ENCODE peak calls at places on chromosomes 2 and 18, in ten cellular contexts. L, R, W, V, F, X, C, Q, M and D are unnamed samples.

GRCh38 chr2:167144179-167144898 is 256.1 kb downstream of the XIRP2 start:
- DNase-seq in L (no peak), R (no peak), W (no peak), V (no peak), F (no peak), X (no peak), C (no peak), Q (no peak), M (no peak), D (no peak)

GRCh38 chr2:2010266-2010665 is 266.0 kb upstream of the PXDN start:
- DNase-seq in L (no peak), R (no peak), W (no peak), V (no peak), F (no peak), X (no peak), C (no peak), Q (no peak), M (no peak), D (no peak)

GRCh38 chr2:7792031-7792651 is 874.9 kb downstream of the RNF144A start:
- DNase-seq in L (no peak), R (no peak), W (no peak), V (peak), F (peak), X (peak), C (no peak), Q (no peak), M (no peak), D (peak)

GRCh38 chr18:35143615-35144596 is 96.9 kb upstream of the ZNF397 start:
- DNase-seq in L (peak), R (peak), W (peak), V (peak), F (peak), X (peak), C (peak), Q (peak), M (peak), D (peak)

GRCh38 chr2:130798472-130799221 is 38.1 kb upstream of the ARHGEF4 start:
- DNase-seq in L (peak), R (no peak), W (peak), V (no peak), F (no peak), X (no peak), C (no peak), Q (no peak), M (peak), D (peak)

GRCh38 chr2:210586381-210586780 is 30.0 kb downstream of the CPS1 start:
- DNase-seq in L (no peak), R (no peak), W (no peak), V (no peak), F (no peak), X (no peak), C (no peak), Q (no peak), M (no peak), D (no peak)

GRCh38 chr2:68938938-68939337 is 13.8 kb downstream of the GKN2 start:
- DNase-seq in L (no peak), R (no peak), W (no peak), V (no peak), F (no peak), X (no peak), C (no peak), Q (no peak), M (no peak), D (no peak)

GRCh38 chr2:176106636-176107539 is at the start of gene HOXD11:
- DNase-seq in L (no peak), R (no peak), W (peak), V (no peak), F (no peak), X (peak), C (peak), Q (peak), M (no peak), D (peak)

GRCh38 chr2:42450136-42450535 is 43.6 kb downstream of the KCNG3 start:
- DNase-seq in L (no peak), R (no peak), W (no peak), V (no peak), F (no peak), X (no peak), C (no peak), Q (no peak), M (peak), D (no peak)

DNA sequence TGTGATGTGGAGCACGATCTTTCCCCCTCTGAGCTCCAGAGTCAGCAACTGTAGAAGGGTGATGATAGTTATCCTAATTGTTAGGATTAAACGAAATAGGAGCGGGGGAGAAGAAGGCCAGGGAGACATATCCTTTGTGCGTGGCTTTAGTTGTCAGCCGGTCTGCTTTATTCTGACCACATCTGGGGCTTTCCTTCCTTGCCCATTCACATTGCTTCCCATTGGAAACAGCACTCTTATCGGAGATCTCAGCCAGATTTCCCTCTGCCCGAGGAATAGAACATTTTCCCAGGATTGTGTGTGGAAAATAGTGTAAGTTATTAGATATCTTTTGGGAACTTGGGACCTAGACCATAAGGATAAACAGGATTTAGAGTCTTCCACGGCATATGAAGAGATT is 1.5 kb downstream of the RALB start:
- DNase-seq in L (no peak), R (no peak), W (no peak), V (no peak), F (no peak), X (no peak), C (peak), Q (no peak), M (no peak), D (no peak)
- TF ChIP-seq EP300 in L (no peak), R (no peak), W (no peak), V (no peak), F (no peak), X (no peak), C (no peak), Q (no peak), M (no peak), D (no peak)

GRCh38 chr2:118222643-118223486 is 134.6 kb downstream of the INSIG2 start:
- DNase-seq in L (no peak), R (no peak), W (no peak), V (no peak), F (no peak), X (no peak), C (no peak), Q (no peak), M (no peak), D (no peak)

GRCh38 chr2:118224888-118225264 is 136.6 kb downstream of the INSIG2 start:
- DNase-seq in L (no peak), R (no peak), W (no peak), V (no peak), F (no peak), X (no peak), C (no peak), Q (no peak), M (no peak), D (no peak)

GRCh38 chr2:118223487-118224136 is 135.3 kb downstream of the INSIG2 start:
- DNase-seq in L (no peak), R (no peak), W (no peak), V (no peak), F (no peak), X (no peak), C (no peak), Q (no peak), M (no peak), D (no peak)

GRCh38 chr2:118221952-118222594 is 133.8 kb downstream of the INSIG2 start:
- DNase-seq in L (no peak), R (peak), W (peak), V (peak), F (peak), X (no peak), C (no peak), Q (peak), M (no peak), D (no peak)

GRCh38 chr2:118224144-118224887 is 136.0 kb downstream of the INSIG2 start:
- DNase-seq in L (no peak), R (no peak), W (no peak), V (no peak), F (no peak), X (peak), C (no peak), Q (no peak), M (peak), D (peak)
- H3K27ac ChIP-seq in L (no peak), R (no peak), W (no peak), V (no peak), F (no peak), X (no peak), C (no peak), Q (no peak), M (no peak), D (no peak)

GRCh38 chr2:9205963-9206948 is at the start of gene ASAP2:
- DNase-seq in L (peak), R (peak), W (peak), V (peak), F (peak), X (peak), C (peak), Q (peak), M (no peak), D (peak)
- TF ChIP-seq POLR2A in L (peak), R (peak), W (peak), V (no peak), F (no peak), X (no peak), C (no peak), Q (peak), M (no peak), D (no peak)

GRCh38 chr2:217573565-217573964 is 429.2 kb downstream of the TNS1 start:
- DNase-seq in L (no peak), R (no peak), W (no peak), V (no peak), F (no peak), X (no peak), C (no peak), Q (peak), M (no peak), D (no peak)
- TF ChIP-seq EP300 in L (no peak), R (no peak), W (no peak), V (no peak), F (no peak), X (no peak), C (no peak), Q (no peak), M (no peak), D (no peak)